ENCODE peak calls at places on chromosome 15, in five cellular contexts. Q is IMR-90, C is esophagus muscularis mucosa, E is astrocyte of the spinal cord, O is neural progenitor cell. S is an unnamed sample.

GRCh38 chr15:63188937-63189871 is at the start of gene RAB8B:
- DNase-seq in E (peak), C (peak), Q (peak), O (peak), S (peak)

GRCh38 chr15:84611631-84612030 is 10.8 kb downstream of the ZSCAN2 start:
- DNase-seq in O (no peak), C (no peak), E (no peak), Q (peak), S (no peak)

GRCh38 chr15:45719490-45719889 is 84.7 kb downstream of the SQOR start:
- DNase-seq in Q (peak), O (no peak), E (no peak), C (no peak), S (no peak)

GRCh38 chr15:96064351-96064756 is 266.1 kb upstream of the NR2F2 start:
- DNase-seq in C (peak), Q (peak), E (no peak), O (no peak), S (no peak)

GRCh38 chr15:98649996-98650870 is 1.9 kb downstream of the IGF1R start:
- DNase-seq in O (peak), E (no peak), Q (peak), C (peak), S (peak)

GRCh38 chr15:62649793-62650420 is 392.6 kb upstream of the TPM1 start:
- DNase-seq in E (peak), O (no peak), C (peak), Q (peak), S (no peak)

GRCh38 chr15:53536479-53537120 is 222.9 kb downstream of the WDR72 start:
- DNase-seq in C (no peak), Q (no peak), O (peak), E (peak), S (no peak)

GRCh38 chr15:53791616-53792015 is 32.2 kb upstream of the WDR72 start:
- DNase-seq in E (no peak), Q (no peak), O (no peak), C (no peak), S (no peak)

GRCh38 chr15:29601811-29602210 is 220.5 kb downstream of the TJP1 start:
- DNase-seq in O (no peak), C (no peak), Q (no peak), E (peak), S (no peak)

GRCh38 chr15:100340721-100341661 is 784 bp downstream of the ADAMTS17 start:
- DNase-seq in Q (no peak), O (peak), C (no peak), E (no peak), S (peak)

GRCh38 chr15:84570164-84570692 is 30.6 kb upstream of the ZSCAN2 start:
- DNase-seq in E (peak), O (peak), C (no peak), Q (no peak), S (no peak)

GRCh38 chr15:77144492-77145070 is 73.7 kb upstream of the TSPAN3 start:
- DNase-seq in E (peak), C (no peak), Q (peak), O (no peak), S (no peak)

GRCh38 chr15:78065973-78066946 is 11.3 kb downstream of the TBC1D2B start:
- DNase-seq in Q (no peak), E (peak), C (no peak), O (no peak), S (no peak)

GRCh38 chr15:62896969-62897486 is 145.5 kb upstream of the TPM1 start:
- DNase-seq in Q (peak), O (peak), C (peak), E (peak), S (no peak)

GRCh38 chr15:91865903-91866302 is 12.4 kb downstream of the SLCO3A1 start:
- DNase-seq in E (no peak), Q (peak), O (no peak), C (no peak), S (no peak)

GRCh38 chr15:93162560-93162959 is 73.5 kb upstream of the RGMA start:
- DNase-seq in Q (no peak), C (no peak), O (no peak), E (no peak), S (no peak)

GRCh38 chr15:25248583-25249235 is 190.1 kb downstream of the UBE3A start:
- DNase-seq in E (no peak), Q (no peak), O (no peak), C (peak), S (no peak)

GRCh38 chr15:74406992-74407705 is 26.6 kb downstream of the SEMA7A start:
- DNase-seq in O (peak), C (no peak), E (peak), Q (peak), S (peak)

GRCh38 chr15:38453971-38454686 is at the start of gene FAM98B:
- DNase-seq in E (peak), Q (peak), C (peak), O (peak), S (peak)
- TF ChIP-seq CTCF in E (peak), Q (peak), C (peak), O (peak), S (no peak)

GRCh38 chr15:60340207-60340921 is 57.4 kb downstream of the ANXA2 start:
- DNase-seq in O (no peak), Q (no peak), C (peak), E (no peak), S (no peak)
- TF ChIP-seq CTCF in O (peak), Q (peak), C (no peak), E (peak), S (no peak)

GRCh38 chr15:31098953-31099740 is 2.4 kb downstream of the TRPM1 start:
- DNase-seq in E (no peak), Q (no peak), C (peak), O (no peak), S (no peak)
- TF ChIP-seq CTCF in E (no peak), Q (no peak), C (no peak), O (no peak), S (no peak)

DNA sequence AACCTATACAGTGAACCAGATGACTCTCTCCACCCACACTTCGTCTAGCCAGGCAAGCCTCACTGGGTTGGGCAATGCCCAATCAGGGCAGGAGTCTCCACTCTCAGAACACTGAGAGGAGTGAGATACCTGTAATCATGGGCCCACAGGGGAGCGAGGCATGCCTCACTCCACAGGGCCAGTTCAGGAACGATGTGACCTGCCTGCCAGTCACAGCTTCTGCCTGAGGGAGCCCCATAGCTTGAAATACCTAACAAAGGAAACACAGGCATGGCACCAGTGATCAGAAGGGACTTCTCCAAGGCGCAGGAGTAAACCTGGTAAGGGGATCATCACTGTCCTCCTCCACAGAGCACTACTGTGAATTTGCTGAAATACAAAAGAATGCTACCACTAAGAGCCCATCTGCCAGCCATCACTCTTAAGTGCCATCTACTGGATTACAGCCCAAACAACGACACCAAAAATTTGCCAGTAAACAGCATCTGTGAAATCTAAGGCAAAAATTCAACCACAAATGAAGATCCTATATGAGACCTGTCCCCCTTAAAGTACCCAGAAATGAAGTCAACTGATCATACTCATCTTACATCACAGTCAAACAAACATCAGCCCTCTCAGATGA is 689.9 kb upstream of the SEMA6D start:
- DNase-seq in O (peak), E (no peak), Q (no peak), C (no peak), S (no peak)
- TF ChIP-seq CTCF in O (peak), E (no peak), Q (no peak), C (no peak), S (no peak)

GRCh38 chr15:51191766-51192165 is 97.1 kb upstream of the TNFAIP8L3 start:
- DNase-seq in E (no peak), C (no peak), O (no peak), Q (no peak), S (no peak)
- TF ChIP-seq CTCF in E (no peak), C (no peak), O (no peak), Q (no peak), S (no peak)

DNA sequence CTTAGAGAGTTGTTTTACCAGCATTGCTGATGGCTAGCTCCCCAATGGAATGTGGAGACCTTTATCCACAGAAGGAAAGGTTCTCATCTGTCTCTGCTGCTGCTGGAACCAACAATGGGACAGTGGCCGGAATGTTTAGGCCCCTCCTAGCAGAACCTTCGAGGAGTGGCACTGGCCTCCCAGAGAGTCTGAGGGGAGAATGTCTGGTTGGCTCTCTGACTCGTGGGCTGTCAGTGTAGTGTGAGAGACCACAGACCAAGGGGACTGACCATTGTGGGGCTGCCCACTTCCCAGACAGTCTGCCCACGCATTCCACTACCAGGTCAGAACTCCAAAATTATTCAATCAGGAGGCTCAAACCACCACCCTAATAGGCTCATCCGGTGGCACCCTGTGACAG is 5.1 kb downstream of the RASL12 start:
- DNase-seq in C (no peak), O (no peak), Q (no peak), E (no peak), S (no peak)
- TF ChIP-seq CTCF in C (no peak), O (no peak), Q (no peak), E (no peak), S (no peak)

GRCh38 chr15:89653578-89653977 is 1.7 kb downstream of the KIF7 start:
- DNase-seq in O (no peak), C (no peak), Q (no peak), E (no peak), S (no peak)
- TF ChIP-seq CTCF in O (no peak), C (no peak), Q (no peak), E (no peak), S (no peak)

GRCh38 chr15:42456971-42457370 is 34.0 kb downstream of the ZNF106 start:
- DNase-seq in O (no peak), C (no peak), Q (no peak), E (no peak), S (no peak)
- TF ChIP-seq CTCF in O (no peak), C (no peak), Q (no peak), E (no peak), S (no peak)

S was measured in nephron progenitor cell.